ENCODE peak calls at places on chromosome 18, in five cellular contexts. V is heart right ventricle, X is HepG2, N is transverse colon, G is psoas muscle. D is an unnamed sample. For H3K4me1 and H3K36me3, the result is how much of the 10 kb centered on the place peaks cover.

GRCh38 chr18:27860701-27861107 is 316.2 kb downstream of the CDH2 start:
- DNase-seq in X (peak), G (no peak), V (peak), N (no peak), D (no peak)

GRCh38 chr18:75219684-75220083 is 9.1 kb downstream of the TSHZ1 start:
- DNase-seq in V (no peak), G (no peak), X (peak), N (peak), D (peak)

GRCh38 chr18:77168666-77169358 is 36.2 kb upstream of the MBP start:
- DNase-seq in G (no peak), V (no peak), N (no peak), X (no peak), D (no peak)

GRCh38 chr18:21851327-21851961 is 110.9 kb downstream of the MIB1 start:
- DNase-seq in G (no peak), X (no peak), V (no peak), N (no peak), D (peak)

GRCh38 chr18:3212636-3213035 is 7.1 kb downstream of the MYOM1 start:
- DNase-seq in N (no peak), V (no peak), G (no peak), X (no peak), D (no peak)

GRCh38 chr18:1048048-1048447 is 143.4 kb downstream of the ADCYAP1 start:
- DNase-seq in G (no peak), N (no peak), V (no peak), X (no peak), D (no peak)

GRCh38 chr18:3689091-3689490 is 239.1 kb downstream of the TGIF1 start:
- DNase-seq in G (no peak), N (no peak), V (no peak), X (no peak), D (no peak)

GRCh38 chr18:59988098-59988706 is 88.4 kb downstream of the PMAIP1 start:
- DNase-seq in V (no peak), X (peak), G (peak), N (peak), D (peak)

GRCh38 chr18:61589053-61589723 is 256.0 kb downstream of the CDH20 start:
- DNase-seq in V (no peak), N (no peak), G (no peak), X (no peak), D (no peak)

GRCh38 chr18:3246636-3247242 is 862 bp upstream of the MYL12A start:
- DNase-seq in G (peak), V (peak), N (peak), X (no peak), D (no peak)

GRCh38 chr18:58186258-58186948 is 142.4 kb downstream of the NEDD4L start:
- DNase-seq in X (no peak), G (no peak), V (peak), N (no peak), D (peak)

GRCh38 chr18:79912409-79912991 is 39.0 kb downstream of the SLC66A2 start:
- DNase-seq in N (peak), G (peak), X (no peak), V (no peak), D (no peak)

GRCh38 chr18:45517181-45517741 is 98.0 kb upstream of the SLC14A2 start:
- DNase-seq in G (peak), X (no peak), N (no peak), V (no peak), D (peak)

GRCh38 chr18:12102136-12102842 is 8.6 kb downstream of the ANKRD62 start:
- DNase-seq in G (no peak), X (no peak), V (no peak), N (no peak), D (no peak)

GRCh38 chr18:70333757-70334156 is 44.9 kb downstream of the SOCS6 start:
- DNase-seq in N (no peak), V (no peak), G (no peak), X (peak), D (no peak)

GRCh38 chr18:64283059-64283458 is 134.2 kb upstream of the LINC00305 start:
- DNase-seq in X (no peak), G (no peak), V (no peak), N (no peak), D (no peak)
- H3K4me1 ChIP-seq in X (under half), G (under half), V (under half), N (under half), D (under half)

GRCh38 chr18:23529597-23529996 is 26.3 kb downstream of the RMC1 start:
- DNase-seq in N (no peak), G (no peak), V (no peak), X (no peak), D (no peak)

GRCh38 chr18:23531912-23532311 is 28.6 kb downstream of the RMC1 start:
- DNase-seq in G (no peak), X (no peak), V (no peak), N (no peak), D (no peak)

GRCh38 chr18:23532848-23533247 is 29.5 kb downstream of the RMC1 start:
- DNase-seq in X (no peak), N (no peak), V (no peak), G (no peak), D (no peak)

GRCh38 chr18:23528580-23529472 is 25.5 kb downstream of the RMC1 start:
- DNase-seq in N (peak), V (no peak), G (peak), X (no peak), D (no peak)

GRCh38 chr18:23530195-23530594 is 26.9 kb downstream of the RMC1 start:
- DNase-seq in X (no peak), G (no peak), N (no peak), V (no peak), D (no peak)
- H3K27ac ChIP-seq in X (no peak), G (no peak), N (no peak), V (no peak), D (no peak)

GRCh38 chr18:73270919-73271318 is 403.1 kb upstream of the NETO1 start:
- DNase-seq in N (no peak), X (no peak), G (no peak), V (no peak), D (no peak)
- H3K36me3 ChIP-seq in N (under half), X (under half), G (under half), V (under half), D (under half)

GRCh38 chr18:23143871-23144270 is 8.6 kb downstream of the CABLES1 start:
- DNase-seq in G (no peak), N (no peak), X (no peak), V (no peak), D (no peak)

GRCh38 chr18:23143059-23143831 is 8.0 kb downstream of the CABLES1 start:
- DNase-seq in V (no peak), G (peak), N (peak), X (no peak), D (peak)

GRCh38 chr18:23145613-23146012 is 10.3 kb downstream of the CABLES1 start:
- DNase-seq in X (no peak), G (no peak), V (no peak), N (no peak), D (no peak)

GRCh38 chr18:23142285-23142929 is 7.1 kb downstream of the CABLES1 start:
- DNase-seq in G (no peak), V (no peak), X (peak), N (no peak), D (peak)

DNA sequence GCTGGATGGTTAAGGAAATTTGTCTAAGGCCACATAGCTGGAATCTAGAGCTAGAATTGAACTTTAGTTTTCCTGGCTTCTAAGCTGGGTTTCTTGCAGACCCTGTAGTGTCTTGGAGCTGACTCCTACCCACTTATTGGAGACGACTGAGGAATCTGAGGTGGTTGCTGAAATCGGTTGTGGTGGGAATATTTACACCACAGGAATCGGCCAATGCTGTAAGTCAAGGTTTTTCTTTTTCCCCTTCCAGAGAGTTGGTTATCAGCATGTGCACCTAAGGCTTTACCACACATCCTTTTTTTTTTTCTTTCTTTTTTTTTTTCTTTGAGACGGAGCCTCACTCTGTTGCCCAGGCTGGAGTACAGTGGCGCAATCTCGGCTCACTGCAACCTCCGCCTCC is 9.3 kb downstream of the CABLES1 start:
- DNase-seq in G (no peak), X (no peak), N (no peak), V (no peak), D (no peak)
- H3K4me1 ChIP-seq in G (under half), X (half or more), N (under half), V (under half), D (under half)